ENCODE peak calls at places on chromosomes 12 and 14, in four cellular contexts. V is HepG2, Q is K562, P is Panc1. L is an unnamed sample.

GRCh38 chr12:80648866-80649265 is 58.6 kb upstream of the MYF6 start:
- DNase-seq in V (no peak), Q (no peak), P (no peak), L (no peak)

GRCh38 chr12:131471946-131472732 is 238.8 kb upstream of the SFSWAP start:
- DNase-seq in V (no peak), Q (no peak), P (no peak), L (no peak)

GRCh38 chr12:6816598-6816997 is 5.0 kb upstream of the GPR162 start:
- DNase-seq in V (no peak), Q (no peak), P (no peak), L (no peak)

GRCh38 chr12:6067152-6067916 is 57.1 kb downstream of the VWF start:
- DNase-seq in V (peak), Q (peak), P (peak), L (peak)

GRCh38 chr12:80937391-80938238 is at the start of gene LIN7A:
- DNase-seq in V (peak), Q (no peak), P (no peak), L (no peak)

GRCh38 chr14:104659764-104660523 is 29.5 kb upstream of the INF2 start:
- DNase-seq in V (no peak), Q (no peak), P (no peak), L (no peak)

GRCh38 chr12:65911321-65911720 is 87.0 kb downstream of the HMGA2 start:
- DNase-seq in V (no peak), Q (no peak), P (no peak), L (no peak)

GRCh38 chr12:83664650-83665049 is 977.9 kb downstream of the TMTC2 start:
- DNase-seq in V (no peak), Q (no peak), P (no peak), L (no peak)

GRCh38 chr12:47903151-47903611 is 1.6 kb downstream of the VDR start:
- DNase-seq in V (no peak), Q (no peak), P (no peak), L (no peak)

GRCh38 chr14:53391631-53392030 is 238.5 kb upstream of the DDHD1 start:
- DNase-seq in V (no peak), Q (no peak), P (no peak), L (peak)

GRCh38 chr12:39074063-39074462 is 168.7 kb upstream of the CPNE8 start:
- DNase-seq in V (no peak), Q (no peak), P (no peak), L (no peak)

GRCh38 chr14:51297066-51297465 is 57.0 kb downstream of the TMX1 start:
- DNase-seq in V (no peak), Q (no peak), P (no peak), L (no peak)

GRCh38 chr14:29757188-29757680 is 170.4 kb downstream of the PRKD1 start:
- DNase-seq in V (no peak), Q (no peak), P (no peak), L (no peak)

GRCh38 chr12:67517181-67517887 is 131.2 kb upstream of the DYRK2 start:
- DNase-seq in V (no peak), Q (no peak), P (no peak), L (peak)

GRCh38 chr14:104316121-104316722 is 177.8 kb downstream of the KIF26A start:
- DNase-seq in V (no peak), Q (no peak), P (no peak), L (no peak)

GRCh38 chr12:104478396-104479140 is 21.8 kb downstream of the CHST11 start:
- DNase-seq in V (no peak), Q (peak), P (no peak), L (no peak)

GRCh38 chr14:55077691-55078151 is 26.3 kb downstream of the MAPK1IP1L start:
- DNase-seq in V (peak), Q (no peak), P (no peak), L (peak)

GRCh38 chr14:89489796-89490506 is 72.9 kb upstream of the FOXN3 start:
- DNase-seq in V (no peak), Q (no peak), P (no peak), L (no peak)

GRCh38 chr12:112962561-112962960 is 15.8 kb upstream of the OAS2 start:
- DNase-seq in V (no peak), Q (no peak), P (no peak), L (no peak)

GRCh38 chr14:22412936-22413411 is 176.1 kb downstream of the DAD1 start:
- DNase-seq in V (no peak), Q (no peak), P (no peak), L (no peak)

GRCh38 chr12:77625441-77625840 is 205.3 kb upstream of the NAV3 start:
- DNase-seq in V (no peak), Q (no peak), P (peak), L (no peak)

GRCh38 chr12:51388826-51389225 is 2.4 kb downstream of the GALNT6 start:
- DNase-seq in V (no peak), Q (no peak), P (no peak), L (no peak)

GRCh38 chr14:96592591-96593388 is 90.6 kb downstream of the PAPOLA start:
- DNase-seq in V (peak), Q (peak), P (no peak), L (no peak)

GRCh38 chr12:110107369-110108281 is 16.5 kb upstream of the IFT81 start:
- DNase-seq in V (peak), Q (no peak), P (no peak), L (no peak)

GRCh38 chr14:94042433-94043091 is 16.4 kb downstream of the OTUB2 start:
- DNase-seq in V (no peak), Q (no peak), P (no peak), L (no peak)

GRCh38 chr12:52395761-52396434 is 10.2 kb downstream of the KRT82 start:
- DNase-seq in V (peak), Q (peak), P (no peak), L (peak)
- TF ChIP-seq CTCF in V (peak), Q (peak), P (peak), L (peak)

DNA sequence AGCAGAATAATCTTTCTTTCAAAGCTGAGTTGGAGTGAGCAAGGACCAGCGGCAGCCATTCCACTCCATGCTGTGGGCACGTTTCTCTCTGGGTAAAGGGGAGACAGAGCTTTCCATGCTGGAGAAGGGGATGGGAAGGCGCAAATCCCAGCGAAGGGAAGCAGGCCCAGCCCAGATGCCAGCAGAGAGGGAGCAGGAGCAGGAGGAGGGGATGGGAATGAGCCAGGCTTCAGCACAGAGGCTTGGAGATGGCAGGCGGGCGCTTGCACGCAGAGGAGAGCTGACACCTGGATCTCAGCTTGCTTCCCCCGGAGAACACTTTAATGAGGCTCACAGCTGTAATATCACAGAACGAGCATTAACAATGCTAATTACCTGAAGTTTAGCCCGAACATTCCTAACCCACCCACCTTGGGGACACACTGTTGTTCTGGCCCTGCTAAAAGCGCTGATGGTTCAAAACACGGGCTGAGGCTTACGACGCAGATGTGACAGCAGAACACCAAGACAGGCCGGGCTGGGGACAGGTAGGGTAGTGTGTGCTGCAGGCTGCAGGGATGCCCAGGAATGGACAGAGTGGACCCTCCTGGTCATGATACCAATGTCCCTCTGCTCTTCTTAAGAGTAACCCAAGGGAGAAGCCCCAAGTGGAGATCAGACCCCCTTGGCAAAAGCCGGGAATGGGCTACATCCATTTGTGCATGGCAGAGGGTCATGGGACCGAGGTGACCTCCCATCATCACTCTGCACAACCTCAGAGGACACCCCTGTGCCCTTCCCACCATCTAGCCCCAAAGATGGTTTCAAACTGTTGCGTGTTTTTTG is 288.6 kb downstream of the DPF3 start:
- DNase-seq in V (no peak), Q (no peak), P (no peak), L (no peak)
- TF ChIP-seq TCF7L2 in V (no peak), Q (no peak), P (no peak), L (no peak)

DNA sequence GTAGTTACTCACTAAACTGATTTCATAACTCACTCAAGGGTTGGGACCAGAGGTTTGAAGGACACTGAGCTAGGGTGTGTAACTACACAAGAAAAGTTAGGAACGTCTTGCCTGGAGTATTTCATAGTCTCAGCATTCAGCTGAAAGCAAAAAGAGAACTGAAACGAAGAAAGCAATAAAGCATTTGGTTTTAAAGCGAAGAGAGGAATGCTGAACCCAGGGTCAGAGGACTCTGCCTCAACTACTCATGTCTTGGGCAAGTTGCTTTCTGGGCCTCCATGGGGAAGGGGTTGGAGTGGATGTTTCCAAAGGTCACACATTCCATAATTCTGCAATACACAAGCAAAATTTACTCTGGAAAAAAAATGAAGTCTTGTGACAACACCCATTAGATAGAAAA is 1.4 kb downstream of the GNS start:
- DNase-seq in V (no peak), Q (no peak), P (no peak), L (no peak)
- H3K4me3 ChIP-seq in V (no peak), Q (no peak), P (peak), L (peak)

DNA sequence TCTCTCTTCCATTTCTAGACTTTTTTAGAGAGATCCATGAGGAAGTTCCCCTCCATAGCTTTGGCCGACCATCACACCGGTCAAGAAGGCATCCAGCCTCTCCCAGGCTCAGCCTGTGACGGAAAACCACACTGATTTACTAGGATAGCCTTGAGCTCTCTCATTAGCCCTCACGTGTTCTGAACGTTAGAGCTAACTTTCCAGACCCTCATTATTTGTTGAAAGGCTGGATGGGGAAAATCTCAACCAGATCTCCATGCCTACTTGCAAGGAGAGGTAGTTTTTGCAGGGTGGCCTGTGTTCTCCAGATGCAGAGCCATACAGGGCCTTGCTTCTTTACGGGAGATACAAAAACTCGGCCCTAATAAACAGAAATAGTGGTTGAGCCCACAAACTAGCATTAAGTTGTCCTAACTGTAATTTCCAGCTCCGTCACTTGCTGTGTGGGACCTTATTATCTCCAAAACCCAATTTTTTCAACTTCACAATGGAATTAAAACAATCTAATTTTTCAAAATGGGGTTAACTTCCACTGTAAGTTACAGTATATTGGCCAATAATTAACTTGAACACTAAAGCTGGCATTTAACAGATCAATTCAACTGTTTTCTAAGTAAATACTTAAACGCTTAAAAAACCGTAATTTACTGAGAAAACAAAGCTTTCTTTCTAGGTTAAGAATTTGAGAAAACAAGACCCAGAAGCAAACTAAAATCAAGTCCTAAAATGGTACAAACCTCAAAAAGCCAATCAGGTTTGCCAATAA is 65.3 kb downstream of the KLHL28 start:
- DNase-seq in V (peak), Q (no peak), P (no peak), L (no peak)
- TF ChIP-seq CTCF in V (no peak), Q (no peak), P (no peak), L (no peak)

L was measured in HCT116.